ENCODE peak calls at places on chromosomes 11 and 22, in five cellular contexts. One of them, this sample, is unnamed.
A peak's percentile ranks its signal among the peaks of the same experiment; 100 is the strongest.

GRCh38 chr11:19345848-19346681 is 105.3 kb upstream of the E2F8 start:
- DNase-seq in left ventricle myocardium inferior: peak; percentile 18
- DNase-seq in ELR: peak; percentile 6
- DNase-seq in PC-9: no peak
- DNase-seq in OCI-M1: peak; percentile 28
- DNase-seq in this sample: no peak

GRCh38 chr22:19226428-19226827 is 47.9 kb upstream of the SLC25A1 start:
- DNase-seq in ELR: no peak
- DNase-seq in PC-9: no peak
- DNase-seq in left ventricle myocardium inferior: no peak
- DNase-seq in OCI-M1: no peak
- DNase-seq in this sample: no peak

GRCh38 chr11:9276571-9276970 is 11.4 kb upstream of the DENND5A start:
- DNase-seq in PC-9: no peak
- DNase-seq in left ventricle myocardium inferior: no peak
- DNase-seq in ELR: peak; percentile 34
- DNase-seq in OCI-M1: peak; percentile 39
- DNase-seq in this sample: no peak

GRCh38 chr11:11963842-11964773 is 44.3 kb downstream of the DKK3 start:
- DNase-seq in left ventricle myocardium inferior: peak; percentile 20
- DNase-seq in OCI-M1: no peak
- DNase-seq in ELR: no peak
- DNase-seq in PC-9: no peak
- DNase-seq in this sample: no peak

GRCh38 chr11:125433454-125434121 is 62.5 kb downstream of the FEZ1 start:
- DNase-seq in OCI-M1: peak; percentile 61
- DNase-seq in ELR: peak; percentile 59
- DNase-seq in PC-9: peak; percentile 14
- DNase-seq in left ventricle myocardium inferior: peak; percentile 36
- DNase-seq in this sample: peak; percentile 74

GRCh38 chr22:31137721-31138120 is 2.6 kb downstream of the PLA2G3 start:
- DNase-seq in OCI-M1: no peak
- DNase-seq in left ventricle myocardium inferior: no peak
- DNase-seq in ELR: no peak
- DNase-seq in PC-9: no peak
- DNase-seq in this sample: no peak

GRCh38 chr11:115215694-115216615 is 288.3 kb downstream of the CADM1 start:
- DNase-seq in left ventricle myocardium inferior: no peak
- DNase-seq in OCI-M1: peak; percentile 15
- DNase-seq in ELR: peak; percentile 6
- DNase-seq in PC-9: no peak
- DNase-seq in this sample: peak; percentile 19

GRCh38 chr11:36574486-36574885 is 6.7 kb downstream of the RAG1 start:
- DNase-seq in PC-9: no peak
- DNase-seq in left ventricle myocardium inferior: no peak
- DNase-seq in ELR: no peak
- DNase-seq in OCI-M1: no peak
- DNase-seq in this sample: peak; percentile 90

GRCh38 chr11:86800076-86800955 is at the start of gene PRSS23:
- DNase-seq in PC-9: peak; percentile 90
- DNase-seq in ELR: peak; percentile 79
- DNase-seq in left ventricle myocardium inferior: peak; percentile 66
- DNase-seq in OCI-M1: peak; percentile 72
- DNase-seq in this sample: peak; percentile 86